ENCODE peak calls at places on chromosomes 2 and 18, in seven cellular contexts. S, K, H, M, O, N and G are unnamed samples.

GRCh38 chr2:172234716-172235661 is 132.3 kb upstream of the DLX2 start:
- DNase-seq in H (no peak), K (no peak), O (peak; percentile 39), N (no peak), S (no peak), M (no peak), G (peak; percentile 51)

GRCh38 chr2:24885221-24886113 is 34.6 kb downstream of the ADCY3 start:
- DNase-seq in S (peak; percentile 18), N (peak; percentile 17), K (no peak), H (no peak), O (no peak), M (no peak), G (no peak)

GRCh38 chr2:9650119-9650821 is 19.5 kb upstream of the YWHAQ start:
- DNase-seq in O (no peak), H (no peak), N (no peak), M (no peak), K (no peak), S (no peak), G (no peak)

GRCh38 chr2:151853070-151853758 is 25.0 kb upstream of the ARL5A start:
- DNase-seq in N (no peak), O (no peak), S (no peak), K (no peak), M (no peak), H (no peak), G (no peak)

GRCh38 chr18:77001979-77002378 is 130.6 kb downstream of the MBP start:
- DNase-seq in O (no peak), S (no peak), K (no peak), M (no peak), N (no peak), H (no peak), G (no peak)

GRCh38 chr2:121473502-121473901 is 57.2 kb upstream of the RNU4ATAC start:
- DNase-seq in M (no peak), O (no peak), H (no peak), S (no peak), N (no peak), K (no peak), G (no peak)

GRCh38 chr18:45139478-45139877 is 458.8 kb downstream of the SETBP1 start:
- DNase-seq in H (no peak), M (no peak), S (no peak), N (no peak), K (no peak), O (no peak), G (no peak)

GRCh38 chr2:150485114-150485870 is 2.2 kb downstream of the RND3 start:
- DNase-seq in M (no peak), H (no peak), K (peak; percentile 89), O (peak; percentile 86), S (no peak), N (peak; percentile 80), G (peak; percentile 79)

GRCh38 chr18:21740724-21741510 is at the start of gene MIB1:
- DNase-seq in N (no peak), S (peak; percentile 33), O (peak; percentile 67), H (peak; percentile 55), K (peak; percentile 98), M (no peak), G (no peak)

GRCh38 chr18:49486959-49487710 is at the start of gene C18orf32:
- DNase-seq in H (peak; percentile 50), K (peak; percentile 98), M (peak; percentile 90), N (peak; percentile 95), O (peak; percentile 96), S (peak; percentile 95), G (peak; percentile 95)

GRCh38 chr18:49490246-49490762 is 3.3 kb upstream of the C18orf32 start:
- DNase-seq in O (no peak), H (no peak), K (no peak), S (no peak), M (no peak), N (no peak), G (no peak)

GRCh38 chr18:49486617-49486958 is 446 bp downstream of the C18orf32 start:
- DNase-seq in M (no peak), N (no peak), H (no peak), O (no peak), S (no peak), K (no peak), G (no peak)

GRCh38 chr18:49491534-49491856 is 4.5 kb upstream of the C18orf32 start:
- DNase-seq in K (no peak), O (no peak), N (peak; percentile 29), H (no peak), S (no peak), M (no peak), G (no peak)

GRCh38 chr18:49487711-49488310 is 777 bp upstream of the C18orf32 start:
- DNase-seq in K (peak; percentile 47), S (no peak), H (no peak), N (no peak), M (no peak), O (no peak), G (no peak)
- H3K4me3 ChIP-seq in K (peak overlapping the region; percentile 68), S (peak overlapping the region; percentile 77), H (peak overlapping the region; percentile 69), N (no peak overlapping the region), M (peak overlapping the region; percentile 71), O (peak overlapping the region; percentile 94), G (peak overlapping the region; percentile 79)

GRCh38 chr2:129751409-129751808 is 228.1 kb upstream of the RAB6C start:
- DNase-seq in M (no peak), H (no peak), O (no peak), N (no peak), K (no peak), S (no peak), G (no peak)

GRCh38 chr2:129747500-129748125 is 231.9 kb upstream of the RAB6C start:
- DNase-seq in S (no peak), N (no peak), O (no peak), K (no peak), M (no peak), H (no peak), G (no peak)

GRCh38 chr2:129748250-129748649 is 231.2 kb upstream of the RAB6C start:
- DNase-seq in O (no peak), M (no peak), H (no peak), K (no peak), N (no peak), S (no peak), G (no peak)

GRCh38 chr2:129744649-129745048 is 234.8 kb upstream of the RAB6C start:
- DNase-seq in K (no peak), M (no peak), S (no peak), N (no peak), H (no peak), O (no peak), G (no peak)

DNA sequence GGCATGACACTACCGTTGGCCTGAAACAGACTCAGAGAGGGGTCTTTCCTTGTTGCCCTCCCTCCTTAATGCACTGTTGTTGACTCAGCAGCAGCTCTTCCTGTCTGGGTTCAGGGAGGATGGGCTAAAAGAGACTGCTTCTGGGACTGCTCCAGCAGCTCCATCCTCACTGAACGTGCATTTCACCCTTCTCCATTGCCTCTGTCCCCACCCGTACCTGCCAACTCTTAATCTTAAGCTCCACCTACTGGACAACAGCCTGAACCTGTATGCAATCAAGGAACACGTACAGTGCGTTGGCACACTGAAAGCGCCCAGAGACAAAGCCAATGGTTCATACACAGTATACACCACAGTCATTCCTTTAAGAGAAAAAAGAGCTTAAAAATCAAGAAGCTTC is 230.8 kb upstream of the RAB6C start:
- DNase-seq in N (no peak), S (no peak), K (no peak), H (no peak), O (no peak), M (no peak), G (no peak)
- TF ChIP-seq CTCF in N (no peak), S (no peak), K (no peak), H (peak; percentile 40), O (no peak), M (no peak), G (no peak)

GRCh38 chr2:164960159-164960558 is 4.8 kb upstream of the SLC38A11 start:
- DNase-seq in S (no peak), N (no peak), M (no peak), K (no peak), H (no peak), O (no peak), G (no peak)

GRCh38 chr2:164952057-164952702 is 3.1 kb downstream of the SLC38A11 start:
- DNase-seq in S (no peak), O (no peak), K (no peak), H (no peak), N (no peak), M (no peak), G (no peak)

GRCh38 chr2:164953279-164953678 is 2.0 kb downstream of the SLC38A11 start:
- DNase-seq in M (no peak), H (no peak), K (no peak), N (no peak), O (no peak), S (no peak), G (no peak)

GRCh38 chr2:164954186-164954585 is 1.1 kb downstream of the SLC38A11 start:
- DNase-seq in H (no peak), K (no peak), S (no peak), M (no peak), N (no peak), O (no peak), G (no peak)

DNA sequence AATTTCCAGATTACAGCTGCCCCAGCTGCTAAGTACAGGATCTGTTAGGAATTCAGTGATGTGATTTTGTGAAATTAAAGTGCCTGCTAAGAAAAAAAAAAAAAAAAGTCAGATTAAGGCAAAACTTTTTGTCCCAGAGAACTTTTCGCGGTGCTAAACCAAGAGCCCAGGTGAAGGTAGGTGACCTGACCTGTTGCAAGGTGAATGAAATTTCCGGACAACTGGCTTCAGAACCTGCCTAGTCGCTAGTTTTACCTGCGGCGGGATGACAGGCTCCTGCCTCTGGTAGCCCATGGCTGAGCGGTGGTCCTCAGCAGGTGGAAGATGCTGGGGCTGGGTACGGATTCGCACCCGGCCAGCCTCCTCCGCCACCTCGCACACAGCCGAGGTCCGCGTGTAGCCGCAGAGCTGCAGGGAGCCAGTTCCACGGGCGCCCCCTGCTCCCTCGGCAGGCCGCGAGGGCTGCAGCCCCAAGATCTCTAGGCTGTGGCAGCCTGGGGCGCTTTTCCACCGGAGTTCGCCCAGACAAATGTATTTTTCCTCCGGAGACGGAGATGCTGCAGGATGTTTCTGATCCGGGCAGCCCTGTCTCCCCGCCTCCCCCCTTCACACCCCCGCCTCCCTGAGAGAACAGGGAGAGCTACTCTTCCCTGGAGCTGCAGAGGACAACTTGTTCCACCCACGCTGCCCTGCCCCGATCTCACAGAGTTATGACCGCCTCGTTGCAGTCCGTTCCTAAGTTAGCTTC is at the start of gene SLC38A11:
- DNase-seq in N (peak; percentile 5), M (peak; percentile 33), H (no peak), S (no peak), K (peak; percentile 64), O (peak; percentile 45), G (peak; percentile 57)
- H3K4me3 ChIP-seq in N (peak within 1 kb of the TSS; percentile 17), M (peak within 1 kb of the TSS; percentile 50), H (peak within 1 kb of the TSS; percentile 34), S (no peak within 1 kb of the TSS), K (peak within 1 kb of the TSS; percentile 45), O (peak within 1 kb of the TSS; percentile 31), G (peak within 1 kb of the TSS; percentile 58)

GRCh38 chr2:164877927-164878326 is 36.3 kb upstream of the COBLL1 start:
- DNase-seq in H (no peak), K (no peak), N (no peak), M (no peak), O (no peak), S (no peak), G (no peak)

GRCh38 chr2:164879901-164880535 is 38.4 kb upstream of the COBLL1 start:
- DNase-seq in K (no peak), N (no peak), S (no peak), O (no peak), H (no peak), M (no peak), G (no peak)

GRCh38 chr2:164875334-164876205 is 33.9 kb upstream of the COBLL1 start:
- DNase-seq in S (no peak), M (no peak), O (no peak), K (no peak), H (no peak), N (no peak), G (no peak)

GRCh38 chr2:164873096-164873670 is 31.6 kb upstream of the COBLL1 start:
- DNase-seq in N (no peak), S (no peak), O (no peak), M (no peak), K (no peak), H (no peak), G (no peak)

GRCh38 chr2:164877169-164877568 is 35.5 kb upstream of the COBLL1 start:
- DNase-seq in S (no peak), H (no peak), M (no peak), O (no peak), K (no peak), N (no peak), G (no peak)
- TF ChIP-seq CTCF in S (no peak), H (no peak), M (no peak), O (no peak), K (no peak), N (no peak), G (no peak)